ENCODE peak calls at places on chromosomes 6 and 20, in ten cellular contexts. U is OCI-LY7; F is astrocyte; X is colonic mucosa; E is sigmoid colon; N is fibroblast of lung; K is naive thymus-derived CD4-positive, alpha-beta T cell; W is tibial artery; D is HCT116; C is GM23248. Y is an unnamed sample.

GRCh38 chr20:1281279-1282057 is 15.4 kb downstream of the SNPH start:
- DNase-seq in U (no peak), F (no peak), X (no peak), E (peak; percentile 40), N (no peak), K (no peak), W (no peak), D (no peak), C (no peak), Y (no peak)

GRCh38 chr6:152696543-152696942 is 1.2 kb upstream of the MYCT1 start:
- DNase-seq in U (no peak), F (peak; percentile 90), X (no peak), E (no peak), N (peak; percentile 41), K (no peak), W (no peak), D (no peak), C (peak; percentile 87), Y (peak; percentile 80)

GRCh38 chr6:36599791-36600209 is 5.6 kb downstream of the SRSF3 start:
- DNase-seq in U (no peak), F (peak; percentile 55), X (no peak), E (peak; percentile 71), N (peak; percentile 51), K (peak; percentile 45), W (peak; percentile 65), D (no peak), C (peak; percentile 68), Y (peak; percentile 45)

GRCh38 chr6:157539900-157540752 is 159.1 kb downstream of the ZDHHC14 start:
- DNase-seq in U (no peak), F (no peak), X (peak; percentile 68), E (no peak), N (no peak), K (no peak), W (no peak), D (no peak), C (no peak), Y (no peak)

GRCh38 chr6:84284428-84285033 is 57.1 kb upstream of the CEP162 start:
- DNase-seq in U (no peak), F (no peak), X (no peak), E (no peak), N (peak; percentile 27), K (no peak), W (no peak), D (peak; percentile 10), C (peak; percentile 32), Y (peak; percentile 50)

GRCh38 chr20:37640600-37641561 is 52.9 kb upstream of the CTNNBL1 start:
- DNase-seq in U (no peak), F (no peak), X (no peak), E (no peak), N (peak; percentile 7), K (no peak), W (no peak), D (no peak), C (peak; percentile 21), Y (no peak)

GRCh38 chr20:53750827-53751393 is 157.3 kb upstream of the ZNF217 start:
- DNase-seq in U (peak; percentile 37), F (peak; percentile 86), X (no peak), E (peak; percentile 73), N (peak; percentile 81), K (peak; percentile 45), W (no peak), D (no peak), C (peak; percentile 83), Y (peak; percentile 4)

GRCh38 chr6:140988780-140989179 is 1143.9 kb upstream of the GJE1 start:
- DNase-seq in U (no peak), F (no peak), X (no peak), E (no peak), N (no peak), K (no peak), W (no peak), D (no peak), C (no peak), Y (no peak)

GRCh38 chr20:56820984-56821383 is 191.9 kb downstream of the TFAP2C start:
- DNase-seq in U (no peak), F (no peak), X (no peak), E (no peak), N (no peak), K (no peak), W (no peak), D (no peak), C (no peak), Y (no peak)

GRCh38 chr20:64143018-64143801 is 21.0 kb upstream of the MYT1 start:
- DNase-seq in U (no peak), F (no peak), X (no peak), E (peak; percentile 32), N (no peak), K (no peak), W (peak; percentile 28), D (no peak), C (no peak), Y (no peak)

GRCh38 chr6:28980797-28981390 is 24.2 kb downstream of the ZNF311 start:
- DNase-seq in U (peak; percentile 93), F (peak; percentile 71), X (peak; percentile 56), E (no peak), N (peak; percentile 78), K (no peak), W (no peak), D (peak; percentile 80), C (peak; percentile 90), Y (peak; percentile 90)

GRCh38 chr20:34971873-34972235 is 16.2 kb downstream of the MYH7B start:
- DNase-seq in U (no peak), F (no peak), X (no peak), E (no peak), N (no peak), K (no peak), W (no peak), D (no peak), C (no peak), Y (no peak)

GRCh38 chr6:38387994-38388393 is 251.7 kb downstream of the BTBD9 start:
- DNase-seq in U (no peak), F (peak; percentile 51), X (no peak), E (no peak), N (peak; percentile 84), K (no peak), W (no peak), D (no peak), C (peak; percentile 79), Y (peak; percentile 83)

GRCh38 chr6:92132446-92132845 is 1286.9 kb downstream of the EPHA7 start:
- DNase-seq in U (no peak), F (no peak), X (no peak), E (no peak), N (no peak), K (no peak), W (no peak), D (no peak), C (no peak), Y (no peak)

DNA sequence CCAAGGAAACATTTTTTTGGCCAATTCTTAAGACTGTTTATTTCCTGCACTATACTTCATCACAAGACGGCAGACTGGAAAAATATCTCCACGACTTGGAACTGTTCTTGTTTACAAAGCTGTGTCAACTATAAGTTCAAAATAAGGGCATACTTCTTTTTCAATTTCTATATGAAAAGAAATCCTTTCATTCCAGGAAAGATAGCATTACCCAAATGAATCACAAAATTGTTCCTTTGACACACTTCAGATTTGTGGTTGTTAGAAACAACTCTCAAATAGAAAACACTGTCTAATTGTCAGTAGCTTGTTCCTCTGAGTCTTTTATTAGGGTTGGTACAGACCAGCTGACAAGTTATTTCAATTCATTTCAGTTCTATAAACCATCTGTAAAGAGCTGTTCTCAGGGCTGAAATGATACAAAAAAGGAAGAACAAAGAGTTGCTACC is 212.9 kb upstream of the PRDM1 start:
- DNase-seq in U (no peak), F (no peak), X (no peak), E (no peak), N (peak; percentile 18), K (no peak), W (no peak), D (no peak), C (no peak), Y (no peak)
- H3K4me1 ChIP-seq in U (peaks cover 97% of the 10 kb centered on the region), F (no peaks in the 10 kb centered on the region), X (no peaks in the 10 kb centered on the region), E (no peaks in the 10 kb centered on the region), N (no peaks in the 10 kb centered on the region), K (no peaks in the 10 kb centered on the region), W (no peaks in the 10 kb centered on the region), D (no peaks in the 10 kb centered on the region), C (no peaks in the 10 kb centered on the region), Y (no peaks in the 10 kb centered on the region)

DNA sequence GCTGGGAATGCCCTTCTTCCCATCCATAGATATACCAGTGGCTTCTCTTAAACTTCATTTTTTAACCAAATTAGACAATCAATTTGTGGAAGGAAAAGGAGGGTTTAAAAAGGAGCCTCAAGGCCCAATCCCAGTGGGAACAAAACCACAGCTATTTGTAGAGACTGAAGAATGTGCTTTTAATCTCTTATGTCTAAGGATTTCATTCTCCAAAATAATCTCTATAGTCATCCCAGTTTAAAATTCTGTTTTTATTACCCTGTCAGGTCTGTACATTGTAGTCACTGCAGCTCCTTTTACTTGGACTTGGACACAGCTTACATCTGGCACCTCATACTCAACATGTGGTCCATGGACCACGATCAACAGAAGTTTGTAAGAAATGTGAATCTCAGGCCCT is 152.2 kb upstream of the STMND1 start:
- DNase-seq in U (no peak), F (peak; percentile 70), X (no peak), E (no peak), N (peak; percentile 21), K (no peak), W (no peak), D (no peak), C (peak; percentile 48), Y (peak; percentile 66)
- H3K4me1 ChIP-seq in U (no peaks in the 10 kb centered on the region), F (peaks cover 13% of the 10 kb centered on the region), X (no peaks in the 10 kb centered on the region), E (peaks cover 13% of the 10 kb centered on the region), N (peaks cover 25% of the 10 kb centered on the region), K (no peaks in the 10 kb centered on the region), W (peaks cover 16% of the 10 kb centered on the region), D (peaks cover 21% of the 10 kb centered on the region), C (peaks cover 55% of the 10 kb centered on the region), Y (peaks cover 5% of the 10 kb centered on the region)

GRCh38 chr6:16691328-16691727 is 69.9 kb downstream of the ATXN1 start:
- DNase-seq in U (no peak), F (no peak), X (no peak), E (no peak), N (no peak), K (no peak), W (no peak), D (no peak), C (no peak), Y (no peak)

GRCh38 chr6:16694789-16695188 is 66.5 kb downstream of the ATXN1 start:
- DNase-seq in U (no peak), F (no peak), X (no peak), E (no peak), N (no peak), K (no peak), W (no peak), D (no peak), C (no peak), Y (no peak)

GRCh38 chr6:16688984-16689636 is 72.2 kb downstream of the ATXN1 start:
- DNase-seq in U (no peak), F (peak; percentile 92), X (no peak), E (no peak), N (peak; percentile 87), K (no peak), W (no peak), D (no peak), C (peak; percentile 95), Y (no peak)

GRCh38 chr6:16687045-16687444 is 74.2 kb downstream of the ATXN1 start:
- DNase-seq in U (no peak), F (no peak), X (no peak), E (no peak), N (no peak), K (no peak), W (no peak), D (no peak), C (no peak), Y (no peak)

GRCh38 chr6:16690244-16691142 is 70.8 kb downstream of the ATXN1 start:
- DNase-seq in U (no peak), F (peak; percentile 68), X (no peak), E (no peak), N (peak; percentile 55), K (no peak), W (no peak), D (no peak), C (peak; percentile 69), Y (peak; percentile 88)
- H3K4me1 ChIP-seq in U (no peaks in the 10 kb centered on the region), F (peaks cover 14% of the 10 kb centered on the region), X (no peaks in the 10 kb centered on the region), E (peaks cover 14% of the 10 kb centered on the region), N (peaks cover 7% of the 10 kb centered on the region), K (no peaks in the 10 kb centered on the region), W (peaks cover 32% of the 10 kb centered on the region), D (peaks cover 17% of the 10 kb centered on the region), C (peaks cover 39% of the 10 kb centered on the region), Y (no peaks in the 10 kb centered on the region)

GRCh38 chr6:22251331-22251730 is 45.5 kb downstream of the PRL start:
- DNase-seq in U (no peak), F (peak; percentile 74), X (no peak), E (no peak), N (peak; percentile 58), K (no peak), W (no peak), D (no peak), C (peak; percentile 65), Y (no peak)
- H3K4me1 ChIP-seq in U (no peaks in the 10 kb centered on the region), F (peaks cover 24% of the 10 kb centered on the region), X (no peaks in the 10 kb centered on the region), E (no peaks in the 10 kb centered on the region), N (peaks cover 8% of the 10 kb centered on the region), K (no peaks in the 10 kb centered on the region), W (peaks cover 27% of the 10 kb centered on the region), D (no peaks in the 10 kb centered on the region), C (peaks cover 25% of the 10 kb centered on the region), Y (no peaks in the 10 kb centered on the region)

Y was measured in cardiac muscle cell.